ENCODE peak calls at places on chromosomes 3 and 15, in four cellular contexts. L is GM12864, U is AG04450, F is coronary artery. E is an unnamed sample.
A peak's percentile ranks its signal among the peaks of the same experiment; 100 is the strongest.

GRCh38 chr3:140363801-140364200 is 314.1 kb upstream of the TRIM42 start:
- DNase-seq in L (no peak), U (no peak), F (no peak), E (no peak)

GRCh38 chr3:138408751-138409161 is 25.7 kb upstream of the ESYT3 start:
- DNase-seq in L (no peak), U (no peak), F (peak; percentile 43), E (no peak)

GRCh38 chr15:71599404-71600225 is 210.7 kb upstream of the NR2E3 start:
- DNase-seq in L (no peak), U (no peak), F (no peak), E (peak; percentile 12)

GRCh38 chr3:27311400-27311799 is 57.8 kb downstream of the NEK10 start:
- DNase-seq in L (no peak), U (peak; percentile 70), F (no peak), E (peak; percentile 80)

GRCh38 chr3:111244760-111245159 is 173.1 kb downstream of the NECTIN3 start:
- DNase-seq in L (no peak), U (no peak), F (no peak), E (no peak)

GRCh38 chr3:71088742-71089141 is 494.8 kb downstream of the FOXP1 start:
- DNase-seq in L (no peak), U (no peak), F (no peak), E (no peak)

GRCh38 chr15:67103869-67104268 is 38.5 kb downstream of the SMAD3 start:
- DNase-seq in L (no peak), U (no peak), F (no peak), E (no peak)

GRCh38 chr3:197353867-197354180 is 55.4 kb upstream of the DLG1 start:
- DNase-seq in L (no peak), U (no peak), F (no peak), E (no peak)

GRCh38 chr3:72018339-72018984 is 233.5 kb upstream of the PROK2 start:
- DNase-seq in L (no peak), U (no peak), F (no peak), E (no peak)

GRCh38 chr3:4350789-4351163 is 47.6 kb downstream of the SETMAR start:
- DNase-seq in L (peak; percentile 35), U (peak; percentile 47), F (no peak), E (peak; percentile 59)

GRCh38 chr3:18580268-18580667 is 155.1 kb upstream of the SATB1 start:
- DNase-seq in L (no peak), U (no peak), F (no peak), E (no peak)

GRCh38 chr3:40476478-40477470 is at the start of gene ZNF619:
- DNase-seq in L (peak; percentile 31), U (peak; percentile 46), F (peak; percentile 84), E (peak; percentile 41)

GRCh38 chr15:69893863-69894262 is 203.9 kb downstream of the TLE3 start:
- DNase-seq in L (no peak), U (no peak), F (no peak), E (peak; percentile 48)

GRCh38 chr3:15531346-15531745 is 9.8 kb upstream of the COLQ start:
- DNase-seq in L (no peak), U (no peak), F (no peak), E (no peak)

GRCh38 chr3:29486087-29486486 is 205.2 kb downstream of the RBMS3 start:
- DNase-seq in L (no peak), U (peak; percentile 15), F (no peak), E (peak; percentile 63)

GRCh38 chr3:169524131-169524530 is 139.4 kb downstream of the MECOM start:
- DNase-seq in L (no peak), U (no peak), F (no peak), E (no peak)

GRCh38 chr3:51340311-51340829 is 44.7 kb upstream of the MANF start:
- DNase-seq in L (no peak), U (peak; percentile 78), F (no peak), E (peak; percentile 92)

GRCh38 chr3:183586477-183586876 is 31.0 kb upstream of the KLHL6 start:
- DNase-seq in L (no peak), U (no peak), F (no peak), E (no peak)

GRCh38 chr3:122936335-122936734 is 91.2 kb downstream of the SEMA5B start:
- DNase-seq in L (no peak), U (no peak), F (no peak), E (no peak)

GRCh38 chr15:57505056-57505713 is 86.5 kb upstream of the MYZAP start:
- DNase-seq in L (no peak), U (no peak), F (no peak), E (no peak)

GRCh38 chr3:143099213-143099612 is 20.4 kb upstream of the CHST2 start:
- DNase-seq in L (no peak), U (no peak), F (no peak), E (no peak)

GRCh38 chr3:159672728-159673471 is 315.7 kb upstream of the IL12A start:
- DNase-seq in L (no peak), U (no peak), F (no peak), E (no peak)

GRCh38 chr3:66655119-66655518 is 154.3 kb upstream of the LRIG1 start:
- DNase-seq in L (no peak), U (no peak), F (no peak), E (no peak)

GRCh38 chr3:12221663-12222062 is 63.0 kb upstream of the TIMP4 start:
- DNase-seq in L (no peak), U (no peak), F (no peak), E (no peak)

GRCh38 chr3:167882057-167882667 is 146.6 kb downstream of the SERPINI1 start:
- DNase-seq in L (peak; percentile 16), U (peak; percentile 3), F (no peak), E (peak; percentile 45)

GRCh38 chr15:73596214-73596613 is 37.0 kb downstream of the NPTN start:
- DNase-seq in L (no peak), U (no peak), F (no peak), E (no peak)

GRCh38 chr3:53224026-53224425 is 31.8 kb downstream of the TKT start:
- DNase-seq in L (no peak), U (no peak), F (no peak), E (no peak)

GRCh38 chr3:113254171-113254947 is 43.0 kb downstream of the BOC start:
- DNase-seq in L (no peak), U (no peak), F (no peak), E (no peak)

GRCh38 chr15:74780983-74781672 is 752 bp upstream of the CSK start:
- DNase-seq in L (no peak), U (no peak), F (no peak), E (no peak)

GRCh38 chr3:172512363-172512762 is 10.9 kb downstream of the TNFSF10 start:
- DNase-seq in L (no peak), U (no peak), F (no peak), E (no peak)

GRCh38 chr15:67133738-67134576 is 68.6 kb downstream of the SMAD3 start:
- DNase-seq in L (peak; percentile 68), U (no peak), F (no peak), E (peak; percentile 70)

GRCh38 chr3:193086688-193087087 is 154.3 kb upstream of the PLAAT1 start:
- DNase-seq in L (no peak), U (no peak), F (no peak), E (no peak)

GRCh38 chr15:88563638-88564037 is 17.2 kb upstream of the DET1 start:
- DNase-seq in L (no peak), U (no peak), F (no peak), E (no peak)

GRCh38 chr3:117628896-117629295 is 919.3 kb downstream of the TUSC7 start:
- DNase-seq in L (no peak), U (peak; percentile 53), F (no peak), E (peak; percentile 85)

GRCh38 chr3:170128977-170129431 is 52.5 kb downstream of the PHC3 start:
- DNase-seq in L (peak; percentile 10), U (no peak), F (no peak), E (no peak)

GRCh38 chr3:107641572-107642307 is 119.0 kb downstream of the BBX start:
- DNase-seq in L (no peak), U (no peak), F (no peak), E (no peak)

GRCh38 chr3:190491533-190492054 is 22.3 kb upstream of the IL1RAP start:
- DNase-seq in L (no peak), U (no peak), F (no peak), E (no peak)

DNA sequence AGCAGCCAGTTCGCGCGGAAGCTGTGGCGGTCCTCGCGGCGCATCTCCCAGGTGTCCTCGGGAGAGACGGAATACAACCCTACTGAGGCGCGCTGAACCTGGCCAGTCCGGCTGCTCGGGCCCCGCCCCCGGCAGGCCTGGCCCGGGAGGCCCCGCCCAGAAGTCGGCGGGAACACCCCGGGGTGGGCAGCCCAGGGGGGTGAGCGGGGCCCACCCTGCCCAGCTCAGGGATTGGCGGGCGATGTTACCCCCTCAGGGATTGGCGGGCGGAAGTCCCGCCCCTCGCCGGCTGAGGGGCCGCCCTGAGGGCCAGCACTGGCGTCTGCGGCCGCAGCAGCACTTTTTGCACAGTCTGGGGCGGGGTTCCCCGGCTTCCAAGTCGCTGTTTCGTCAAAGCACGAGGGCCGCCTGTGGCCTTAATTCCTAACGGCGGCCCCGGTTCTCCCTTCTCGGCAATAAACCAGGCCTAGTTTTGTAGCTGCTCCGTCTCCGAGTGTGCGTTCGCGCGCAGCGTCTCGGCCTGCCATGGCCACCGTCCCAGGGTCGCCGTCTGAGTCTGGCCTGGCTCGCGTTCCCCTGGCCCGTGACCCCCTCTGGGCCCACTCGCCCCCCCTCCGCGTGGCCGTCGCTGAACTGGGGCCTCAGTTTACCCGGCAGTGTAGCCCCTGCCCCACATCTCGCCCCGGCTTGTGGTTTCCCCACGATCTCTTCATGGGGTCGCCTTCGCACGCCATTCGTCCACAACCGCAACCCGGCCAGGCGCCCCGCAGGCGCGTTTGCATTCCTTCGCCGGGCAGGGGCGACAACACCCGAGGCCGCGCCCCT is 30.0 kb downstream of the NBEAL2 start:
- DNase-seq in L (no peak), U (peak; percentile 80), F (peak; percentile 95), E (peak; percentile 51)
- TF ChIP-seq CTCF in L (no peak), U (no peak), F (no peak), E (no peak)

GRCh38 chr3:98890960-98891910 is 10.3 kb downstream of the DCBLD2 start:
- DNase-seq in L (no peak), U (no peak), F (no peak), E (no peak)

GRCh38 chr3:98892263-98892662 is 9.2 kb downstream of the DCBLD2 start:
- DNase-seq in L (no peak), U (no peak), F (no peak), E (no peak)

GRCh38 chr3:98893740-98894139 is 7.8 kb downstream of the DCBLD2 start:
- DNase-seq in L (no peak), U (no peak), F (no peak), E (no peak)

GRCh38 chr3:98887684-98888083 is 13.8 kb downstream of the DCBLD2 start:
- DNase-seq in L (no peak), U (no peak), F (no peak), E (no peak)

GRCh38 chr3:98890181-98890882 is 11.2 kb downstream of the DCBLD2 start:
- DNase-seq in L (no peak), U (no peak), F (no peak), E (no peak)
- H3K4me3 ChIP-seq in L (no peak overlapping the region), U (no peak overlapping the region), F (no peak overlapping the region), E (peak overlapping the region; percentile 95)

GRCh38 chr3:13883681-13884080 is 3.8 kb upstream of the WNT7A start:
- DNase-seq in L (no peak), U (no peak), F (no peak), E (no peak)

GRCh38 chr3:13885704-13886010 is 5.8 kb upstream of the WNT7A start:
- DNase-seq in L (no peak), U (no peak), F (no peak), E (no peak)

GRCh38 chr3:13882876-13883275 is 3.0 kb upstream of the WNT7A start:
- DNase-seq in L (no peak), U (no peak), F (peak; percentile 19), E (no peak)

GRCh38 chr3:13886593-13887129 is 6.8 kb upstream of the WNT7A start:
- DNase-seq in L (no peak), U (no peak), F (peak; percentile 67), E (no peak)

GRCh38 chr3:13884851-13885703 is 5.2 kb upstream of the WNT7A start:
- DNase-seq in L (no peak), U (no peak), F (peak; percentile 31), E (no peak)
- TF ChIP-seq CTCF in L (peak; percentile 89), U (peak; percentile 37), F (no peak), E (peak; percentile 58)

GRCh38 chr3:100783619-100784018 is 74.3 kb downstream of the TFG start:
- DNase-seq in L (no peak), U (no peak), F (no peak), E (no peak)
- H3K4me3 ChIP-seq in L (no peak overlapping the region), U (no peak overlapping the region), F (no peak overlapping the region), E (no peak overlapping the region)

E was measured in astrocyte of the cerebellum.